ENCODE peak calls at places on chromosomes 2 and 18, in four cellular contexts. One of them, this sample, is unnamed.

GRCh38 chr18:9147440-9148238 is 11.1 kb downstream of the ANKRD12 start:
- DNase-seq in CD8-positive, alpha-beta T cell: peak
- DNase-seq in MM.1S: peak
- DNase-seq in IMR-90: peak
- DNase-seq in this sample: peak

GRCh38 chr2:190467575-190468083 is 59.5 kb downstream of the MFSD6 start:
- DNase-seq in CD8-positive, alpha-beta T cell: no peak
- DNase-seq in MM.1S: no peak
- DNase-seq in IMR-90: peak
- DNase-seq in this sample: peak

GRCh38 chr18:48074929-48075706 is 144.7 kb upstream of the SMAD2 start:
- DNase-seq in CD8-positive, alpha-beta T cell: no peak
- DNase-seq in MM.1S: no peak
- DNase-seq in IMR-90: no peak
- DNase-seq in this sample: no peak

GRCh38 chr18:13823707-13824395 is at the start of gene MC5R:
- DNase-seq in CD8-positive, alpha-beta T cell: peak
- DNase-seq in MM.1S: peak
- DNase-seq in IMR-90: peak
- DNase-seq in this sample: peak

GRCh38 chr2:167857406-167857805 is 390.0 kb downstream of the STK39 start:
- DNase-seq in CD8-positive, alpha-beta T cell: no peak
- DNase-seq in MM.1S: no peak
- DNase-seq in IMR-90: no peak
- DNase-seq in this sample: no peak

GRCh38 chr2:38862481-38862880 is 13.3 kb downstream of the DHX57 start:
- DNase-seq in CD8-positive, alpha-beta T cell: no peak
- DNase-seq in MM.1S: no peak
- DNase-seq in IMR-90: no peak
- DNase-seq in this sample: no peak

GRCh38 chr2:168801961-168802824 is at the start of gene NOSTRIN:
- DNase-seq in CD8-positive, alpha-beta T cell: no peak
- DNase-seq in MM.1S: no peak
- DNase-seq in IMR-90: peak
- DNase-seq in this sample: no peak

GRCh38 chr2:861655-862355 is 88.8 kb upstream of the SNTG2 start:
- DNase-seq in CD8-positive, alpha-beta T cell: no peak
- DNase-seq in MM.1S: no peak
- DNase-seq in IMR-90: no peak
- DNase-seq in this sample: no peak

GRCh38 chr2:57333221-57333620 is 713.4 kb upstream of the VRK2 start:
- DNase-seq in CD8-positive, alpha-beta T cell: no peak
- DNase-seq in MM.1S: no peak
- DNase-seq in IMR-90: no peak
- DNase-seq in this sample: no peak

GRCh38 chr18:5543854-5544389 is at the start of gene EPB41L3:
- DNase-seq in CD8-positive, alpha-beta T cell: no peak
- DNase-seq in MM.1S: no peak
- DNase-seq in IMR-90: peak
- DNase-seq in this sample: no peak

GRCh38 chr2:60423066-60423465 is 130.4 kb downstream of the BCL11A start:
- DNase-seq in CD8-positive, alpha-beta T cell: no peak
- DNase-seq in MM.1S: no peak
- DNase-seq in IMR-90: no peak
- DNase-seq in this sample: no peak

GRCh38 chr18:49725809-49726514 is 87.4 kb downstream of the ACAA2 start:
- DNase-seq in CD8-positive, alpha-beta T cell: no peak
- DNase-seq in MM.1S: no peak
- DNase-seq in IMR-90: peak
- DNase-seq in this sample: peak

GRCh38 chr2:210591663-210592062 is 35.3 kb downstream of the CPS1 start:
- DNase-seq in CD8-positive, alpha-beta T cell: no peak
- DNase-seq in MM.1S: no peak
- DNase-seq in IMR-90: no peak
- DNase-seq in this sample: no peak

GRCh38 chr2:9753276-9753600 is 90.0 kb upstream of the TAF1B start:
- DNase-seq in CD8-positive, alpha-beta T cell: peak
- DNase-seq in MM.1S: no peak
- DNase-seq in IMR-90: peak
- DNase-seq in this sample: peak

GRCh38 chr2:20067992-20068727 is 16.7 kb upstream of the LAPTM4A start:
- DNase-seq in CD8-positive, alpha-beta T cell: no peak
- DNase-seq in MM.1S: no peak
- DNase-seq in IMR-90: peak
- DNase-seq in this sample: peak

GRCh38 chr2:203551653-203552250 is 16.7 kb upstream of the RAPH1 start:
- DNase-seq in CD8-positive, alpha-beta T cell: no peak
- DNase-seq in MM.1S: no peak
- DNase-seq in IMR-90: peak
- DNase-seq in this sample: no peak

GRCh38 chr2:111030271-111030891 is 90.3 kb upstream of the BCL2L11 start:
- DNase-seq in CD8-positive, alpha-beta T cell: no peak
- DNase-seq in MM.1S: no peak
- DNase-seq in IMR-90: no peak
- DNase-seq in this sample: no peak

GRCh38 chr2:15638720-15639119 is 47.1 kb downstream of the DDX1 start:
- DNase-seq in CD8-positive, alpha-beta T cell: no peak
- DNase-seq in MM.1S: no peak
- DNase-seq in IMR-90: peak
- DNase-seq in this sample: no peak

GRCh38 chr18:63339920-63340484 is 20.4 kb upstream of the BCL2 start:
- DNase-seq in CD8-positive, alpha-beta T cell: peak
- DNase-seq in MM.1S: peak
- DNase-seq in IMR-90: peak
- DNase-seq in this sample: no peak

GRCh38 chr18:58046794-58047555 is 2.9 kb downstream of the NEDD4L start:
- DNase-seq in CD8-positive, alpha-beta T cell: no peak
- DNase-seq in MM.1S: no peak
- DNase-seq in IMR-90: no peak
- DNase-seq in this sample: no peak

GRCh38 chr2:72892506-72893173 is 5.4 kb downstream of the SPR start:
- DNase-seq in CD8-positive, alpha-beta T cell: peak
- DNase-seq in MM.1S: peak
- DNase-seq in IMR-90: peak
- DNase-seq in this sample: peak

GRCh38 chr18:43710135-43710534 is 432.8 kb upstream of the SYT4 start:
- DNase-seq in CD8-positive, alpha-beta T cell: no peak
- DNase-seq in MM.1S: no peak
- DNase-seq in IMR-90: no peak
- DNase-seq in this sample: no peak

GRCh38 chr2:219522111-219523030 is 8.1 kb downstream of the ASIC4 start:
- DNase-seq in CD8-positive, alpha-beta T cell: peak
- DNase-seq in MM.1S: no peak
- DNase-seq in IMR-90: peak
- DNase-seq in this sample: no peak

GRCh38 chr2:188965147-188965546 is 9.0 kb upstream of the COL3A1 start:
- DNase-seq in CD8-positive, alpha-beta T cell: no peak
- DNase-seq in MM.1S: no peak
- DNase-seq in IMR-90: no peak
- DNase-seq in this sample: no peak

GRCh38 chr2:15893085-15893484 is 47.3 kb upstream of the MYCN start:
- DNase-seq in CD8-positive, alpha-beta T cell: no peak
- DNase-seq in MM.1S: no peak
- DNase-seq in IMR-90: no peak
- DNase-seq in this sample: no peak

GRCh38 chr2:157696036-157696435 is 67.4 kb upstream of the ACVR1C start:
- DNase-seq in CD8-positive, alpha-beta T cell: no peak
- DNase-seq in MM.1S: no peak
- DNase-seq in IMR-90: peak
- DNase-seq in this sample: no peak

DNA sequence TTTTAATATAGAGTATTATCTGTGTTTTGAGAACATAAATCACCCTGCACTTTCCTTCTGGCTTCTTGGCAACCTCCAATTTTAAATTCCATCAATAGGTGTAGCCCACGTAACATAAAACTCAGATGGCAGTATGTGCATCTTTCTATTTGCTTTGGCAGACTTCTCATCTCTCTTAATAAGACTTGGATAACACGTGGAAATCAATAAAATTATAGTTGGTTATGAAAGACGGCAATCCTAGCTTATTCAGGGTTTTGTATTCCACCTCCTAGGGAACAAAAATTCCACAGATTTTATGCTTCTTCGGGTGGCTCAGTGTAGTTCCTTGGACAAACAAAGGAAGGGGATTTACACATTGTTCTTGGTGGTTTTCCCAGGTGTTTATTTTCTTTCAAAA is 299.3 kb downstream of the RND3 start:
- DNase-seq in CD8-positive, alpha-beta T cell: no peak
- DNase-seq in MM.1S: no peak
- DNase-seq in IMR-90: no peak
- DNase-seq in this sample: no peak
- H3K27ac ChIP-seq in CD8-positive, alpha-beta T cell: no peak
- H3K27ac ChIP-seq in MM.1S: no peak
- H3K27ac ChIP-seq in IMR-90: no peak
- H3K27ac ChIP-seq in this sample: no peak

GRCh38 chr2:232810444-232810843 is 34.1 kb upstream of the KCNJ13 start:
- DNase-seq in CD8-positive, alpha-beta T cell: no peak
- DNase-seq in MM.1S: no peak
- DNase-seq in IMR-90: no peak
- DNase-seq in this sample: no peak

GRCh38 chr2:232809349-232810124 is 33.2 kb upstream of the KCNJ13 start:
- DNase-seq in CD8-positive, alpha-beta T cell: no peak
- DNase-seq in MM.1S: no peak
- DNase-seq in IMR-90: no peak
- DNase-seq in this sample: no peak
- H3K27ac ChIP-seq in CD8-positive, alpha-beta T cell: no peak
- H3K27ac ChIP-seq in MM.1S: no peak
- H3K27ac ChIP-seq in IMR-90: no peak
- H3K27ac ChIP-seq in this sample: no peak

DNA sequence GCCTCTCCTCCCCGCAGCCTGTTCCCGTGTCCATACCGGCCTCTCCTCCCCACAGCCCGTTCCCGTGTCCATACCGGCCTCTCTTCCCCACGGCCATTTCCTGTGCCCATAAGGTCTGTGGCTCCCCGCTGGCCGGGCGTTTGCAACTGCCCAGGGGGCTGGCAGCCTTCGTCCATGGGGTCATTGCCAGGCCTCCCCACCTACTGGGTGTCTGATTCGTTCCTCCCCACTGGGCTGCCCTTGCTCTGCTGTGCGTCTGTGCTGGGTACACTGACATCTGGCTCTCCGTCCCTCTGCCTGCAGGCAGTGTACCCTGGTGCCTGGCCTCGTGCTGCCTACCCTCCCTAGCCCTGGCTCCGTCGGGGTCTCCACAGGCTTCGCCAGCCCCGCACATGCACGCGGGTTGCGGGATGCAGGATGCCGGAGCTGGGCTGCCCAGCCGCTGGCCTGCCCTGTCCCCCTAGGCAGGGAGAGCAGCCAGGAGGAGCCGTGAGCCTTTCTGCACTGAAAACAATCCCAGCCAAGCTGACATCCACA is 67.8 kb downstream of the NFATC1 start:
- DNase-seq in CD8-positive, alpha-beta T cell: no peak
- DNase-seq in MM.1S: no peak
- DNase-seq in IMR-90: no peak
- DNase-seq in this sample: no peak
- H3K27ac ChIP-seq in CD8-positive, alpha-beta T cell: no peak
- H3K27ac ChIP-seq in MM.1S: no peak
- H3K27ac ChIP-seq in IMR-90: no peak
- H3K27ac ChIP-seq in this sample: no peak

GRCh38 chr2:237472909-237473308 is 14.1 kb upstream of the MLPH start:
- DNase-seq in CD8-positive, alpha-beta T cell: no peak
- DNase-seq in MM.1S: no peak
- DNase-seq in IMR-90: no peak
- DNase-seq in this sample: no peak
- H3K27ac ChIP-seq in CD8-positive, alpha-beta T cell: no peak
- H3K27ac ChIP-seq in MM.1S: no peak
- H3K27ac ChIP-seq in IMR-90: no peak
- H3K27ac ChIP-seq in this sample: no peak

GRCh38 chr2:239734436-239735005 is 290.6 kb downstream of the NDUFA10 start:
- DNase-seq in CD8-positive, alpha-beta T cell: no peak
- DNase-seq in MM.1S: no peak
- DNase-seq in IMR-90: no peak
- DNase-seq in this sample: no peak

GRCh38 chr2:239736358-239737143 is 288.6 kb downstream of the NDUFA10 start:
- DNase-seq in CD8-positive, alpha-beta T cell: peak
- DNase-seq in MM.1S: no peak
- DNase-seq in IMR-90: no peak
- DNase-seq in this sample: no peak

GRCh38 chr2:239737144-239737463 is 288.0 kb downstream of the NDUFA10 start:
- DNase-seq in CD8-positive, alpha-beta T cell: peak
- DNase-seq in MM.1S: no peak
- DNase-seq in IMR-90: no peak
- DNase-seq in this sample: no peak

GRCh38 chr2:239735829-239736357 is 289.2 kb downstream of the NDUFA10 start:
- DNase-seq in CD8-positive, alpha-beta T cell: no peak
- DNase-seq in MM.1S: no peak
- DNase-seq in IMR-90: no peak
- DNase-seq in this sample: no peak

DNA sequence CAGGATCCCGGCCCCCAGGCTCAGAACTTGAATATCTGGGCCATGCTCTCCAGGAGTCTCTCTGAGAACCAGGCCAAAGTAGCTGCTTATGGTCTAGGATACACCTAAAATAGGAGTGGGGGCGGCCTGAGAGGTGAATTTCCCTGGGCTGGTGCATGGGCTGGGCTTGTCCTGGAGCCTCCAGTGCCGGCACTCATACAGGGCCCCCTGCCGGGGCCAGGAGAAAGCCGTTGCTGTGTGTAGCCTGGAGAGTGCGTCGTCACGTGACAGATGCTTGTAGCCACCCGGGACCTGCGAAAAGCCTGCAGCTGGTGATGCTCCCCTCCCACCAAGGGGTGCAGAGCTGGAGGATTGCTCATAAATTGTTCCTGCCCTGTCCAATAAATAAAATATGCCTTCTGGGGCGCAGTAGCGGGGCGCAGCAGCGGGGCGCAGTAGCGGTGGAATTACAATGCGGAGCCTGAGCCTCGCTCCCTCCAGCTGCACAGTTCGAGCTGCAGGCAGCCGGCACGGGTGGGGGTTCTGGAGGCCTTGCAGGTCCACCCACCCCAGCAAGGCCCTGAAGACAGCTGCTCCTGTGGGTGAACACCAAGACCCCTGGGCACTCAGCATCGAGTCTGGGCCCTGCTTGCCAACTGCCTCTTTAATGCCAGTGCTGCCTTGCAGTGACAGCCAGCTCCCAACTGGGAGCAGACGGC is 289.9 kb downstream of the NDUFA10 start:
- DNase-seq in CD8-positive, alpha-beta T cell: no peak
- DNase-seq in MM.1S: no peak
- DNase-seq in IMR-90: no peak
- DNase-seq in this sample: no peak
- H3K27ac ChIP-seq in CD8-positive, alpha-beta T cell: no peak
- H3K27ac ChIP-seq in MM.1S: no peak
- H3K27ac ChIP-seq in IMR-90: no peak
- H3K27ac ChIP-seq in this sample: no peak

DNA sequence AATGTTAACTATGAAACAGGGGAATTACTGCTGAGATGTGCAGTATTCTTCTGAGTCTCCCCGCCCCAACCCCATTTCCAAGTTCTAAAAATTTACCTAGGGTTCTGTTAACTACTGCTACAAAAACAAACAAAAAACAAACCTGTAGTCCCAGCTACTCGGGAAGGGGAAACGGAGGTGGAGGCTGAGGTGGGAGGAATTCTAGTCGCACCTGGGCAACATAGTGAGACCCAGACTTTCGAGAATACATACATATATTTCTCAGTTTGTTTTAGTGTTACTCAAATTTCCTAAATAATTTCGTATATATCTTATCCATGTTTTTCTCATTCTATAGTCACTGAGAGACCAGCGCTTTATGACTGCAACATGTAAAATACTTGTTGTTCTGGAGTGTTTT is 989 bp downstream of the STAM2 start:
- DNase-seq in CD8-positive, alpha-beta T cell: no peak
- DNase-seq in MM.1S: peak
- DNase-seq in IMR-90: no peak
- DNase-seq in this sample: no peak
- H3K27ac ChIP-seq in CD8-positive, alpha-beta T cell: no peak
- H3K27ac ChIP-seq in MM.1S: peak
- H3K27ac ChIP-seq in IMR-90: peak
- H3K27ac ChIP-seq in this sample: peak

GRCh38 chr2:150466770-150467640 is 20.5 kb downstream of the RND3 start:
- DNase-seq in CD8-positive, alpha-beta T cell: no peak
- DNase-seq in MM.1S: no peak
- DNase-seq in IMR-90: peak
- DNase-seq in this sample: no peak
- H3K27ac ChIP-seq in CD8-positive, alpha-beta T cell: no peak
- H3K27ac ChIP-seq in MM.1S: no peak
- H3K27ac ChIP-seq in IMR-90: peak
- H3K27ac ChIP-seq in this sample: peak

This sample was measured in SJSA1.